ENCODE peak calls at places on chromosomes 1 and 21, in seven cellular contexts. One of them, this sample, is unnamed.

GRCh38 chr1:39539252-39539790 is 37.3 kb downstream of the PABPC4 start:
- DNase-seq in BJ: no peak
- DNase-seq in T-cell: peak; percentile 35
- DNase-seq in stimulated activated CD8-positive, alpha-beta memory T cell treated with anti-CD3 and anti-CD28 coated beads, Interleukin-4, amount 100 ng/mL, for 4 hours: no peak
- DNase-seq in HEK293T: peak; percentile 85
- DNase-seq in DND-41: peak; percentile 38
- DNase-seq in fibroblast of the aortic adventitia: peak; percentile 78
- DNase-seq in this sample: peak; percentile 40

GRCh38 chr1:10816233-10816632 is 19.8 kb upstream of the CASZ1 start:
- DNase-seq in stimulated activated CD8-positive, alpha-beta memory T cell treated with anti-CD3 and anti-CD28 coated beads, Interleukin-4, amount 100 ng/mL, for 4 hours: no peak
- DNase-seq in DND-41: no peak
- DNase-seq in T-cell: no peak
- DNase-seq in fibroblast of the aortic adventitia: no peak
- DNase-seq in HEK293T: no peak
- DNase-seq in BJ: no peak
- DNase-seq in this sample: no peak

GRCh38 chr1:56709269-56709880 is 64.3 kb downstream of the PRKAA2 start:
- DNase-seq in HEK293T: peak; percentile 60
- DNase-seq in BJ: no peak
- DNase-seq in DND-41: peak; percentile 5
- DNase-seq in T-cell: no peak
- DNase-seq in fibroblast of the aortic adventitia: peak; percentile 81
- DNase-seq in stimulated activated CD8-positive, alpha-beta memory T cell treated with anti-CD3 and anti-CD28 coated beads, Interleukin-4, amount 100 ng/mL, for 4 hours: no peak
- DNase-seq in this sample: peak; percentile 23

GRCh38 chr1:208026880-208027438 is 116.0 kb upstream of the CD34 start:
- DNase-seq in HEK293T: no peak
- DNase-seq in T-cell: no peak
- DNase-seq in stimulated activated CD8-positive, alpha-beta memory T cell treated with anti-CD3 and anti-CD28 coated beads, Interleukin-4, amount 100 ng/mL, for 4 hours: no peak
- DNase-seq in fibroblast of the aortic adventitia: no peak
- DNase-seq in BJ: no peak
- DNase-seq in DND-41: no peak
- DNase-seq in this sample: no peak

GRCh38 chr21:43588957-43589356 is 70.3 kb downstream of the HSF2BP start:
- DNase-seq in fibroblast of the aortic adventitia: no peak
- DNase-seq in BJ: no peak
- DNase-seq in HEK293T: no peak
- DNase-seq in T-cell: no peak
- DNase-seq in DND-41: no peak
- DNase-seq in stimulated activated CD8-positive, alpha-beta memory T cell treated with anti-CD3 and anti-CD28 coated beads, Interleukin-4, amount 100 ng/mL, for 4 hours: no peak
- DNase-seq in this sample: no peak

GRCh38 chr1:224631471-224632105 is 15.5 kb downstream of the CNIH3 start:
- DNase-seq in BJ: no peak
- DNase-seq in fibroblast of the aortic adventitia: peak; percentile 89
- DNase-seq in DND-41: no peak
- DNase-seq in T-cell: no peak
- DNase-seq in stimulated activated CD8-positive, alpha-beta memory T cell treated with anti-CD3 and anti-CD28 coated beads, Interleukin-4, amount 100 ng/mL, for 4 hours: no peak
- DNase-seq in HEK293T: no peak
- DNase-seq in this sample: peak; percentile 87

GRCh38 chr1:8661185-8662110 is 156.0 kb downstream of the RERE start:
- DNase-seq in stimulated activated CD8-positive, alpha-beta memory T cell treated with anti-CD3 and anti-CD28 coated beads, Interleukin-4, amount 100 ng/mL, for 4 hours: no peak
- DNase-seq in BJ: peak; percentile 63
- DNase-seq in fibroblast of the aortic adventitia: peak; percentile 94
- DNase-seq in DND-41: no peak
- DNase-seq in T-cell: no peak
- DNase-seq in HEK293T: no peak
- DNase-seq in this sample: peak; percentile 89

GRCh38 chr1:181936269-181936668 is 125.2 kb downstream of the ZNF648 start:
- DNase-seq in T-cell: no peak
- DNase-seq in fibroblast of the aortic adventitia: no peak
- DNase-seq in BJ: no peak
- DNase-seq in DND-41: no peak
- DNase-seq in stimulated activated CD8-positive, alpha-beta memory T cell treated with anti-CD3 and anti-CD28 coated beads, Interleukin-4, amount 100 ng/mL, for 4 hours: no peak
- DNase-seq in HEK293T: no peak
- DNase-seq in this sample: no peak

GRCh38 chr1:6454856-6455751 is 10.9 kb downstream of the TNFRSF25 start:
- DNase-seq in T-cell: no peak
- DNase-seq in BJ: no peak
- DNase-seq in DND-41: no peak
- DNase-seq in stimulated activated CD8-positive, alpha-beta memory T cell treated with anti-CD3 and anti-CD28 coated beads, Interleukin-4, amount 100 ng/mL, for 4 hours: no peak
- DNase-seq in HEK293T: no peak
- DNase-seq in fibroblast of the aortic adventitia: no peak
- DNase-seq in this sample: no peak

GRCh38 chr1:81873946-81874345 is 73.2 kb downstream of the ADGRL2 start:
- DNase-seq in stimulated activated CD8-positive, alpha-beta memory T cell treated with anti-CD3 and anti-CD28 coated beads, Interleukin-4, amount 100 ng/mL, for 4 hours: no peak
- DNase-seq in fibroblast of the aortic adventitia: peak; percentile 44
- DNase-seq in BJ: no peak
- DNase-seq in HEK293T: no peak
- DNase-seq in T-cell: no peak
- DNase-seq in DND-41: no peak
- DNase-seq in this sample: peak; percentile 8

GRCh38 chr1:15352122-15352957 is 57.3 kb upstream of the EFHD2 start:
- DNase-seq in DND-41: peak; percentile 12
- DNase-seq in T-cell: no peak
- DNase-seq in stimulated activated CD8-positive, alpha-beta memory T cell treated with anti-CD3 and anti-CD28 coated beads, Interleukin-4, amount 100 ng/mL, for 4 hours: peak; percentile 16
- DNase-seq in HEK293T: peak; percentile 20
- DNase-seq in fibroblast of the aortic adventitia: peak; percentile 71
- DNase-seq in BJ: no peak
- DNase-seq in this sample: peak; percentile 74

GRCh38 chr1:86207323-86207722 is 50.8 kb upstream of the COL24A1 start:
- DNase-seq in T-cell: no peak
- DNase-seq in HEK293T: no peak
- DNase-seq in BJ: peak; percentile 38
- DNase-seq in DND-41: no peak
- DNase-seq in fibroblast of the aortic adventitia: peak; percentile 74
- DNase-seq in stimulated activated CD8-positive, alpha-beta memory T cell treated with anti-CD3 and anti-CD28 coated beads, Interleukin-4, amount 100 ng/mL, for 4 hours: no peak
- DNase-seq in this sample: peak; percentile 96

This sample was measured in astrocyte.